ENCODE peak calls at places on chromosomes 16 and 17, in nine cellular contexts. One of them, this sample, is unnamed.

GRCh38 chr17:61340431-61340830 is 59.2 kb upstream of the TBX2 start:
- DNase-seq in kidney glomerular epithelial cell: no peak
- DNase-seq in A172: no peak
- DNase-seq in BJ: no peak
- DNase-seq in ascending aorta: no peak
- DNase-seq in SJSA1: no peak
- DNase-seq in CD8-positive, alpha-beta T cell: no peak
- DNase-seq in Kasumi-1: no peak
- DNase-seq in T-helper 1 cell: no peak
- DNase-seq in this sample: no peak

GRCh38 chr16:85428899-85429775 is 184.0 kb upstream of the GSE1 start:
- DNase-seq in SJSA1: peak
- DNase-seq in A172: no peak
- DNase-seq in Kasumi-1: no peak
- DNase-seq in CD8-positive, alpha-beta T cell: no peak
- DNase-seq in ascending aorta: no peak
- DNase-seq in kidney glomerular epithelial cell: no peak
- DNase-seq in BJ: no peak
- DNase-seq in T-helper 1 cell: no peak
- DNase-seq in this sample: no peak

GRCh38 chr16:85462405-85463227 is 150.5 kb upstream of the GSE1 start:
- DNase-seq in kidney glomerular epithelial cell: no peak
- DNase-seq in SJSA1: no peak
- DNase-seq in A172: no peak
- DNase-seq in CD8-positive, alpha-beta T cell: peak
- DNase-seq in T-helper 1 cell: no peak
- DNase-seq in ascending aorta: no peak
- DNase-seq in Kasumi-1: no peak
- DNase-seq in BJ: no peak
- DNase-seq in this sample: no peak

GRCh38 chr17:78764871-78765270 is 17.2 kb downstream of the CYTH1 start:
- DNase-seq in CD8-positive, alpha-beta T cell: no peak
- DNase-seq in BJ: no peak
- DNase-seq in ascending aorta: no peak
- DNase-seq in kidney glomerular epithelial cell: no peak
- DNase-seq in Kasumi-1: no peak
- DNase-seq in SJSA1: no peak
- DNase-seq in T-helper 1 cell: no peak
- DNase-seq in A172: no peak
- DNase-seq in this sample: no peak

GRCh38 chr17:78075545-78075944 is 53.0 kb downstream of the TMC6 start:
- DNase-seq in BJ: no peak
- DNase-seq in CD8-positive, alpha-beta T cell: no peak
- DNase-seq in Kasumi-1: no peak
- DNase-seq in kidney glomerular epithelial cell: no peak
- DNase-seq in SJSA1: no peak
- DNase-seq in ascending aorta: no peak
- DNase-seq in T-helper 1 cell: no peak
- DNase-seq in A172: no peak
- DNase-seq in this sample: no peak

GRCh38 chr16:64397042-64397441 is 724.8 kb downstream of the CDH11 start:
- DNase-seq in kidney glomerular epithelial cell: peak
- DNase-seq in A172: no peak
- DNase-seq in BJ: no peak
- DNase-seq in ascending aorta: no peak
- DNase-seq in Kasumi-1: no peak
- DNase-seq in T-helper 1 cell: no peak
- DNase-seq in SJSA1: no peak
- DNase-seq in CD8-positive, alpha-beta T cell: no peak
- DNase-seq in this sample: no peak

GRCh38 chr17:48503747-48504146 is 27.1 kb downstream of the HOXB1 start:
- DNase-seq in Kasumi-1: no peak
- DNase-seq in BJ: no peak
- DNase-seq in SJSA1: no peak
- DNase-seq in kidney glomerular epithelial cell: no peak
- DNase-seq in A172: no peak
- DNase-seq in T-helper 1 cell: no peak
- DNase-seq in ascending aorta: no peak
- DNase-seq in CD8-positive, alpha-beta T cell: no peak
- DNase-seq in this sample: no peak

GRCh38 chr17:42016411-42016831 is 818 bp downstream of the DNAJC7 start:
- DNase-seq in CD8-positive, alpha-beta T cell: no peak
- DNase-seq in T-helper 1 cell: peak
- DNase-seq in ascending aorta: no peak
- DNase-seq in kidney glomerular epithelial cell: peak
- DNase-seq in SJSA1: no peak
- DNase-seq in Kasumi-1: no peak
- DNase-seq in BJ: no peak
- DNase-seq in A172: no peak
- DNase-seq in this sample: no peak

GRCh38 chr16:72976047-72976746 is 71.7 kb downstream of the ZFHX3 start:
- DNase-seq in CD8-positive, alpha-beta T cell: no peak
- DNase-seq in Kasumi-1: no peak
- DNase-seq in T-helper 1 cell: no peak
- DNase-seq in ascending aorta: no peak
- DNase-seq in BJ: no peak
- DNase-seq in SJSA1: no peak
- DNase-seq in A172: no peak
- DNase-seq in kidney glomerular epithelial cell: no peak
- DNase-seq in this sample: no peak

GRCh38 chr17:54194268-54194667 is 371.5 kb downstream of the KIF2B start:
- DNase-seq in BJ: no peak
- DNase-seq in ascending aorta: no peak
- DNase-seq in SJSA1: no peak
- DNase-seq in CD8-positive, alpha-beta T cell: no peak
- DNase-seq in T-helper 1 cell: no peak
- DNase-seq in A172: no peak
- DNase-seq in kidney glomerular epithelial cell: no peak
- DNase-seq in Kasumi-1: no peak
- DNase-seq in this sample: no peak

GRCh38 chr16:68406458-68407041 is 41.8 kb downstream of the SMPD3 start:
- DNase-seq in ascending aorta: no peak
- DNase-seq in SJSA1: peak
- DNase-seq in T-helper 1 cell: no peak
- DNase-seq in BJ: peak
- DNase-seq in Kasumi-1: no peak
- DNase-seq in kidney glomerular epithelial cell: peak
- DNase-seq in CD8-positive, alpha-beta T cell: no peak
- DNase-seq in A172: peak
- DNase-seq in this sample: peak

This sample was measured in AG09309.